ENCODE peak calls at places on chromosomes 6 and 20, in seven cellular contexts. X, L, J, O, N, U and Q are unnamed samples.
A peak's percentile ranks its signal among the peaks of the same experiment; 100 is the strongest.

GRCh38 chr6:130965657-130966056 is 97.4 kb downstream of the EPB41L2 start:
- DNase-seq in X (no peak), L (no peak), J (no peak), O (no peak), N (no peak), U (peak; percentile 68), Q (no peak)

GRCh38 chr6:39706819-39707218 is 18.4 kb downstream of the KIF6 start:
- DNase-seq in X (no peak), L (no peak), J (no peak), O (no peak), N (no peak), U (no peak), Q (no peak)

GRCh38 chr6:32895006-32895345 is 41.0 kb downstream of the PSMB9 start:
- DNase-seq in X (no peak), L (no peak), J (no peak), O (no peak), N (no peak), U (no peak), Q (no peak)

GRCh38 chr6:6125495-6125894 is 118.8 kb upstream of the NRN1 start:
- DNase-seq in X (no peak), L (no peak), J (no peak), O (no peak), N (no peak), U (no peak), Q (no peak)

GRCh38 chr20:24163501-24163900 is 174.9 kb upstream of the GGTLC1 start:
- DNase-seq in X (no peak), L (no peak), J (no peak), O (no peak), N (peak; percentile 63), U (no peak), Q (no peak)

GRCh38 chr6:43455034-43455747 is at the start of gene DLK2:
- DNase-seq in X (no peak), L (peak; percentile 60), J (peak; percentile 24), O (peak; percentile 51), N (no peak), U (no peak), Q (no peak)

GRCh38 chr6:42017021-42017643 is 33.2 kb upstream of the TAF8 start:
- DNase-seq in X (no peak), L (no peak), J (no peak), O (no peak), N (peak; percentile 63), U (peak; percentile 84), Q (no peak)

GRCh38 chr20:46396052-46396451 is 10.4 kb downstream of the ELMO2 start:
- DNase-seq in X (no peak), L (no peak), J (no peak), O (no peak), N (no peak), U (no peak), Q (no peak)

GRCh38 chr6:36431197-36431596 is 11.5 kb downstream of the PXT1 start:
- DNase-seq in X (no peak), L (no peak), J (no peak), O (no peak), N (no peak), U (no peak), Q (no peak)

GRCh38 chr20:33874129-33874528 is 63.0 kb downstream of the CHMP4B start:
- DNase-seq in X (no peak), L (no peak), J (no peak), O (no peak), N (no peak), U (no peak), Q (no peak)

GRCh38 chr20:50392138-50392866 is 117.9 kb upstream of the PTPN1 start:
- DNase-seq in X (no peak), L (no peak), J (peak; percentile 33), O (no peak), N (no peak), U (no peak), Q (no peak)

GRCh38 chr20:63103402-63104311 is 96.9 kb upstream of the BHLHE23 start:
- DNase-seq in X (no peak), L (no peak), J (peak; percentile 40), O (peak; percentile 43), N (no peak), U (peak; percentile 6), Q (peak; percentile 37)

GRCh38 chr20:8020314-8021079 is 936 bp upstream of the TMX4 start:
- DNase-seq in X (no peak), L (no peak), J (peak; percentile 67), O (peak; percentile 36), N (no peak), U (peak; percentile 23), Q (no peak)

GRCh38 chr20:54118220-54119001 is 48.0 kb upstream of the BCAS1 start:
- DNase-seq in X (no peak), L (no peak), J (no peak), O (no peak), N (no peak), U (no peak), Q (no peak)

GRCh38 chr6:48834706-48835105 is 628.3 kb downstream of the MMUT start:
- DNase-seq in X (no peak), L (no peak), J (no peak), O (no peak), N (no peak), U (peak; percentile 6), Q (no peak)

GRCh38 chr20:53926428-53927028 is 143.9 kb downstream of the BCAS1 start:
- DNase-seq in X (no peak), L (no peak), J (no peak), O (no peak), N (peak; percentile 100), U (peak; percentile 99), Q (no peak)

GRCh38 chr6:169292340-169293124 is 38.9 kb upstream of the THBS2 start:
- DNase-seq in X (peak; percentile 33), L (no peak), J (no peak), O (no peak), N (peak; percentile 92), U (peak; percentile 93), Q (peak; percentile 68)

GRCh38 chr6:111679126-111679525 is 73.4 kb upstream of the TRAF3IP2 start:
- DNase-seq in X (no peak), L (no peak), J (no peak), O (no peak), N (no peak), U (no peak), Q (no peak)

GRCh38 chr20:12531626-12532025 is 477.1 kb upstream of the SPTLC3 start:
- DNase-seq in X (no peak), L (no peak), J (no peak), O (no peak), N (no peak), U (no peak), Q (no peak)

GRCh38 chr20:12528591-12529041 is 480.2 kb upstream of the SPTLC3 start:
- DNase-seq in X (no peak), L (no peak), J (no peak), O (no peak), N (no peak), U (no peak), Q (no peak)
- H3K4me3 ChIP-seq in X (no peak overlapping the region), L (no peak overlapping the region), J (no peak overlapping the region), O (no peak overlapping the region), N (no peak overlapping the region), U (no peak overlapping the region), Q (no peak overlapping the region)

GRCh38 chr6:82239597-82239996 is 7.9 kb downstream of the IBTK start:
- DNase-seq in X (no peak), L (no peak), J (no peak), O (no peak), N (no peak), U (no peak), Q (no peak)

GRCh38 chr6:82240191-82240590 is 7.4 kb downstream of the IBTK start:
- DNase-seq in X (no peak), L (no peak), J (no peak), O (no peak), N (no peak), U (no peak), Q (no peak)

DNA sequence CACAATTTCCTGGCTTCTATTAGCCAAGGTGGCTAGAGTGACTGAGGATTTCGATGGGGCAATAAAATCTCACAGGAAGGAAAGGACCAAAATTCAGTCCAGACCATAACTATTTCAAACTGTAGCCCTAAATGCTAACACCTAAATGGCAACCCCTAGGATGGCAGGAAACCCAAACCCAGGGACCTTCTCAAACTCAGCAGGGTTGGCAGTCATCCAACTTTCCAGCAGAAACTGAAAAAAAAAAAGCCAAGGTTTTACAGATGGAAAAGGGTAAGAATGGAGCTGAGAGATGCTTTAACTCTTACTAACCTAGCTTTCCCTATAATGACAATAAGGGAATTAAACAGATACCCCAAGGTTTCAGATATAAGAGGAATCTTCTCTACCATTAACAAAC is 10.5 kb downstream of the IBTK start:
- DNase-seq in X (no peak), L (no peak), J (no peak), O (no peak), N (no peak), U (peak; percentile 17), Q (no peak)
- H3K36me3 ChIP-seq in X (no peaks in the 10 kb centered on the region), L (peaks cover 4% of the 10 kb centered on the region), J (peaks cover 6% of the 10 kb centered on the region), O (peaks cover 11% of the 10 kb centered on the region), N (peaks cover 11% of the 10 kb centered on the region), U (no peaks in the 10 kb centered on the region), Q (peaks cover 48% of the 10 kb centered on the region)

DNA sequence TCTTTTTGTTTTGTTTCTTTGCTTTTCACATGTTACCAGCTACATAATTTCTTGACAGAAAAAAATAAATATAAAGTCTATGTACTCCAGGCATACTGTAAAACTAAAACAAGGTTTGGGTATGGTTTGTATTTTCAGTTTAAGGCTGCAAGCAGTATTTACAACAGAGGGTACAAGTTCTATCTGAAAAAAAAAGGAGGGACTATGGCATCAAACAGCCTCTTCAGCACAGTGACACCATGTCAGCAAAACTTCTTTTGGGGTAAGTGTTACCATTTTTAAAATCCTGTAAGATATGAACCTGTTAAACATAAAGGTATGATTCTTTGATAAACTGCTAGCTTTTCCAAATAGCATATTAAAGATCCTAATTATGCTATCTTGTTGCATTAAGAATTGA is 393 bp downstream of the RUNX2 start:
- DNase-seq in X (no peak), L (no peak), J (no peak), O (no peak), N (no peak), U (no peak), Q (no peak)
- H3K4me3 ChIP-seq in X (no peak overlapping the region), L (peak overlapping the region; percentile 57), J (no peak overlapping the region), O (peak overlapping the region; percentile 25), N (no peak overlapping the region), U (no peak overlapping the region), Q (no peak overlapping the region)

GRCh38 chr6:93447874-93448273 is 28.5 kb upstream of the EPHA7 start:
- DNase-seq in X (no peak), L (no peak), J (no peak), O (no peak), N (no peak), U (no peak), Q (no peak)
- H3K36me3 ChIP-seq in X (no peaks in the 10 kb centered on the region), L (no peaks in the 10 kb centered on the region), J (no peaks in the 10 kb centered on the region), O (no peaks in the 10 kb centered on the region), N (no peaks in the 10 kb centered on the region), U (no peaks in the 10 kb centered on the region), Q (no peaks in the 10 kb centered on the region)